ENCODE peak calls at places on chromosomes 12 and 14, in seven cellular contexts. S, L, U, Q, T, R and B are unnamed samples.
A peak's percentile ranks its signal among the peaks of the same experiment; 100 is the strongest.

GRCh38 chr12:32198555-32198954 is 91.9 kb downstream of the BICD1 start:
- DNase-seq in Q (no peak), U (peak; percentile 32), L (no peak), S (no peak), T (peak; percentile 29), R (no peak), B (no peak)

GRCh38 chr12:124347805-124348658 is 53.1 kb downstream of the RFLNA start:
- DNase-seq in T (no peak), L (peak; percentile 24), S (no peak), R (no peak), Q (peak; percentile 13), U (no peak), B (peak; percentile 13)

GRCh38 chr14:72169521-72169920 is 237.3 kb downstream of the RGS6 start:
- DNase-seq in S (no peak), T (no peak), U (peak; percentile 1), R (no peak), Q (no peak), L (no peak), B (no peak)

GRCh38 chr14:99982449-99983250 is 82.6 kb upstream of the EVL start:
- DNase-seq in T (peak; percentile 62), R (peak; percentile 76), L (peak; percentile 74), Q (peak; percentile 40), U (peak; percentile 14), S (peak; percentile 30), B (peak; percentile 40)

GRCh38 chr14:73802431-73803188 is 49.0 kb upstream of the PTGR2 start:
- DNase-seq in R (no peak), L (peak; percentile 35), U (no peak), Q (no peak), S (peak; percentile 58), T (no peak), B (no peak)

GRCh38 chr12:89140141-89140540 is 212.2 kb downstream of the DUSP6 start:
- DNase-seq in R (no peak), L (no peak), Q (no peak), U (no peak), T (no peak), S (no peak), B (no peak)

GRCh38 chr14:106883218-106883692 is 1356.9 kb downstream of the TMEM121 start:
- DNase-seq in S (peak; percentile 31), R (no peak), Q (peak; percentile 55), T (peak; percentile 47), U (peak; percentile 40), L (no peak), B (peak; percentile 14)

GRCh38 chr12:6435941-6436715 is 8.6 kb upstream of the CD27 start:
- DNase-seq in L (no peak), R (no peak), T (no peak), Q (no peak), S (no peak), U (no peak), B (no peak)

GRCh38 chr14:42214981-42215491 is 608.4 kb downstream of the LRFN5 start:
- DNase-seq in S (no peak), L (no peak), R (peak; percentile 92), U (peak; percentile 75), T (no peak), Q (no peak), B (no peak)

GRCh38 chr12:63292476-63293228 is 141.7 kb upstream of the AVPR1A start:
- DNase-seq in T (no peak), L (no peak), U (no peak), R (no peak), Q (no peak), S (no peak), B (no peak)

GRCh38 chr12:112283541-112283940 is 98.7 kb downstream of the HECTD4 start:
- DNase-seq in Q (no peak), R (peak; percentile 74), T (no peak), L (no peak), U (no peak), S (no peak), B (no peak)

GRCh38 chr14:76968621-76969063 is 59.9 kb downstream of the IRF2BPL start:
- DNase-seq in S (no peak), T (no peak), U (peak; percentile 29), Q (no peak), L (no peak), R (no peak), B (no peak)

GRCh38 chr14:101352567-101352966 is 208.7 kb upstream of the DIO3 start:
- DNase-seq in L (no peak), T (no peak), R (no peak), U (no peak), Q (no peak), S (no peak), B (no peak)

GRCh38 chr12:120159509-120160237 is 34.8 kb downstream of the GCN1 start:
- DNase-seq in S (no peak), L (no peak), Q (no peak), U (no peak), R (no peak), T (no peak), B (no peak)